ENCODE peak calls at places on chromosomes 7 and 10, in seven cellular contexts. J is IMR-90, Y is cardiac muscle cell, Q is aorta, K is suprapubic skin, D is heart right ventricle, C is A549. U is an unnamed sample. For H3K4me1, the result is how much of the 10 kb centered on the place peaks cover.

GRCh38 chr10:75492151-75492550 is 60.7 kb downstream of the LRMDA start:
- DNase-seq in J (no peak), Y (peak), Q (no peak), K (no peak), D (no peak), C (no peak), U (no peak)

GRCh38 chr10:4804505-4804904 is 21.5 kb upstream of the AKR1E2 start:
- DNase-seq in J (peak), Y (peak), Q (no peak), K (no peak), D (no peak), C (no peak), U (no peak)

GRCh38 chr7:95327356-95327755 is 3.0 kb upstream of the PON1 start:
- DNase-seq in J (no peak), Y (peak), Q (no peak), K (no peak), D (no peak), C (no peak), U (no peak)

GRCh38 chr7:139452948-139453672 is 30.4 kb downstream of the KLRG2 start:
- DNase-seq in J (peak), Y (peak), Q (no peak), K (no peak), D (no peak), C (no peak), U (no peak)

GRCh38 chr10:114174462-114175190 is 623 bp upstream of the CCDC186 start:
- DNase-seq in J (peak), Y (peak), Q (peak), K (peak), D (peak), C (peak), U (peak)

GRCh38 chr10:29517352-29517923 is 117.3 kb downstream of the SVIL start:
- DNase-seq in J (peak), Y (peak), Q (no peak), K (no peak), D (no peak), C (peak), U (no peak)

GRCh38 chr7:124250297-124251034 is 217.6 kb upstream of the TMEM229A start:
- DNase-seq in J (peak), Y (no peak), Q (no peak), K (no peak), D (no peak), C (no peak), U (no peak)

GRCh38 chr7:4006687-4007086 is 675.4 kb upstream of the FOXK1 start:
- DNase-seq in J (no peak), Y (no peak), Q (no peak), K (no peak), D (no peak), C (no peak), U (no peak)

GRCh38 chr7:51350195-51350896 is 33.7 kb upstream of the COBL start:
- DNase-seq in J (no peak), Y (peak), Q (no peak), K (no peak), D (no peak), C (peak), U (peak)

GRCh38 chr7:67470256-67470751 is 473.7 kb downstream of the TYW1 start:
- DNase-seq in J (no peak), Y (peak), Q (no peak), K (no peak), D (no peak), C (no peak), U (no peak)

GRCh38 chr10:119177708-119178370 is 773 bp downstream of the PRDX3 start:
- DNase-seq in J (no peak), Y (no peak), Q (no peak), K (no peak), D (no peak), C (no peak), U (no peak)

GRCh38 chr10:111875760-111876159 is 307.8 kb downstream of the GPAM start:
- DNase-seq in J (no peak), Y (no peak), Q (no peak), K (no peak), D (no peak), C (no peak), U (no peak)

GRCh38 chr10:106520698-106521097 is 643.8 kb downstream of the SORCS1 start:
- DNase-seq in J (no peak), Y (no peak), Q (no peak), K (no peak), D (no peak), C (no peak), U (no peak)

GRCh38 chr7:135147899-135148721 is at the start of gene TMEM140:
- DNase-seq in J (peak), Y (peak), Q (no peak), K (no peak), D (peak), C (no peak), U (no peak)

GRCh38 chr10:122112625-122113160 is 123.7 kb downstream of the TACC2 start:
- DNase-seq in J (peak), Y (peak), Q (peak), K (peak), D (peak), C (peak), U (peak)

GRCh38 chr7:54242776-54243175 is 299.4 kb upstream of the VSTM2A start:
- DNase-seq in J (no peak), Y (no peak), Q (no peak), K (no peak), D (no peak), C (no peak), U (no peak)

GRCh38 chr10:17234541-17234940 is 6.5 kb downstream of the VIM start:
- DNase-seq in J (no peak), Y (no peak), Q (no peak), K (no peak), D (no peak), C (no peak), U (no peak)

GRCh38 chr10:18233775-18234174 is 93.6 kb downstream of the CACNB2 start:
- DNase-seq in J (no peak), Y (no peak), Q (no peak), K (no peak), D (peak), C (no peak), U (no peak)

GRCh38 chr7:97016392-97017196 is 8.0 kb downstream of the DLX5 start:
- DNase-seq in J (no peak), Y (no peak), Q (no peak), K (no peak), D (no peak), C (no peak), U (no peak)

GRCh38 chr7:143435266-143435665 is 8.0 kb upstream of the TAS2R60 start:
- DNase-seq in J (no peak), Y (no peak), Q (no peak), K (no peak), D (no peak), C (no peak), U (no peak)

GRCh38 chr7:74000489-74001149 is 27.4 kb upstream of the ELN start:
- DNase-seq in J (peak), Y (no peak), Q (no peak), K (no peak), D (no peak), C (no peak), U (no peak)

GRCh38 chr10:105247831-105248499 is 606.9 kb downstream of the SORCS3 start:
- DNase-seq in J (no peak), Y (no peak), Q (no peak), K (no peak), D (no peak), C (no peak), U (no peak)

GRCh38 chr7:27992092-27992491 is 188.5 kb downstream of the JAZF1 start:
- DNase-seq in J (peak), Y (no peak), Q (no peak), K (no peak), D (no peak), C (no peak), U (no peak)

GRCh38 chr10:31395695-31396094 is 76.7 kb downstream of the ZEB1 start:
- DNase-seq in J (no peak), Y (no peak), Q (no peak), K (no peak), D (no peak), C (no peak), U (no peak)

GRCh38 chr10:105950410-105950809 is 1214.1 kb downstream of the SORCS1 start:
- DNase-seq in J (peak), Y (peak), Q (no peak), K (no peak), D (peak), C (peak), U (no peak)

GRCh38 chr7:26127411-26127810 is 24.6 kb upstream of the NFE2L3 start:
- DNase-seq in J (no peak), Y (no peak), Q (no peak), K (no peak), D (no peak), C (no peak), U (no peak)

GRCh38 chr10:95451568-95452524 is 109.3 kb downstream of the SORBS1 start:
- DNase-seq in J (no peak), Y (no peak), Q (no peak), K (no peak), D (no peak), C (no peak), U (no peak)

GRCh38 chr10:60444494-60445064 is 54.9 kb upstream of the ANK3 start:
- DNase-seq in J (peak), Y (peak), Q (no peak), K (no peak), D (no peak), C (no peak), U (no peak)

GRCh38 chr7:145737617-145738016 is 379.0 kb upstream of the CNTNAP2 start:
- DNase-seq in J (no peak), Y (no peak), Q (no peak), K (no peak), D (no peak), C (no peak), U (no peak)

GRCh38 chr10:24162236-24162635 is 46.7 kb upstream of the KIAA1217 start:
- DNase-seq in J (no peak), Y (no peak), Q (no peak), K (no peak), D (no peak), C (no peak), U (no peak)

DNA sequence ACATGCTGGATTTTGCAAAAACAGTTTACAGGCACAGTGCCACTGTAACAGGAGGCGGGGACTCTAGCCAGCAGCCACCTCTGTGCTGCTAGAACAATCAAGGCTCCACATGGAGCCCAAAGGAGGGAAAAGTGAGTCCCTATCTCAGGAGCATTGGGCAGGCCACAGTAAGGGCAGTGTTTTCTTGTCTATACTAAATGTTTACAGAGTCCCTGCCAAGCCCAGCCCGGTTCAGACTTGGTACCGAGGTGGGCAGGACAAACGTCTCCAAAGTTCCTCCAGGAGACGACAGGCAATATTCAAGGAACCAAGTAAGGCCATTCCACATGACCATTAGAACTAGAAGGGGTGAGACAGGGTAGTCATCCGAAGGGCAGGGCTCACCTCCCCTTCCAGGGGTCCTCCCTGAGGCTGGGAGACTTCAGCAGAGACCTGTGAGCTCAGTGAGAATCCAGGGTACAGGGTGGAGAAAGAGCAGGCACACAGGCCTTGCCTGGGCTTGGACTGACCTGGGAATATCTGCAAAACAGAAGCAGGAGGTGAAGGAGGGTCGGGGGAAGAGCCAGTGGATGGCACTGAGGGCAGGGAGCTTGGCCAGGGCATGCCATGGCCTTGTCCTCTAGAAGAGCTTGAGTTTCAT is 90.8 kb upstream of the NPS start:
- DNase-seq in J (no peak), Y (no peak), Q (no peak), K (no peak), D (no peak), C (no peak), U (no peak)
- H3K4me1 ChIP-seq in J (under half), Y (under half), Q (under half), K (under half), D (under half), C (under half), U (under half)

DNA sequence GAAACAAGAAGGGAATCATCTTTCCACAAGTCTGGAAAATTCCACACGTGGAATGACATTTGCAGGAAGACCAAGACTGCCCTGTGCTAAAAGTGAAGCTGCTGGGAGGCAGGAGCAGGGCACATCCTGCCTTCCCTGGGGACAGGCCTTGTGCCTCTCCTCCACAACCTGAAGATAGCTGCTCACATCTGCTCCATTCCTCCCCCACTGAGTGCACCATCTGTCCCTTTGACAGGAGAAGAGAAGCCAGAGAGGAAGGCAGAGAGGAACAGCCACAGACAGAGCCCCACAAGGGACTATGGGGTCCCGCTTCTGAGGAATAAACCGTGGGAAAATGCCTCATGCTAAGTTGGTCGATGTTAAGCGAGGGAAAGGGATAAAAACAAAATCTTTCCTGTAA is 15.9 kb upstream of the FAM171A1 start:
- DNase-seq in J (no peak), Y (no peak), Q (peak), K (no peak), D (no peak), C (no peak), U (no peak)
- H3K27ac ChIP-seq in J (no peak), Y (no peak), Q (no peak), K (no peak), D (no peak), C (no peak), U (no peak)

GRCh38 chr7:16999541-17000266 is 117.9 kb upstream of the AGR3 start:
- DNase-seq in J (no peak), Y (no peak), Q (no peak), K (no peak), D (no peak), C (no peak), U (no peak)
- H3K4me1 ChIP-seq in J (under half), Y (under half), Q (under half), K (under half), D (under half), C (under half), U (under half)

GRCh38 chr10:48656928-48657327 is 27.7 kb upstream of the WDFY4 start:
- DNase-seq in J (no peak), Y (no peak), Q (no peak), K (no peak), D (no peak), C (no peak), U (no peak)

GRCh38 chr10:48653347-48653746 is 31.3 kb upstream of the WDFY4 start:
- DNase-seq in J (no peak), Y (no peak), Q (no peak), K (no peak), D (no peak), C (no peak), U (no peak)

GRCh38 chr10:48653944-48654698 is 30.6 kb upstream of the WDFY4 start:
- DNase-seq in J (no peak), Y (no peak), Q (no peak), K (no peak), D (no peak), C (no peak), U (no peak)

GRCh38 chr10:48656241-48656921 is 28.3 kb upstream of the WDFY4 start:
- DNase-seq in J (peak), Y (peak), Q (peak), K (peak), D (peak), C (peak), U (no peak)

DNA sequence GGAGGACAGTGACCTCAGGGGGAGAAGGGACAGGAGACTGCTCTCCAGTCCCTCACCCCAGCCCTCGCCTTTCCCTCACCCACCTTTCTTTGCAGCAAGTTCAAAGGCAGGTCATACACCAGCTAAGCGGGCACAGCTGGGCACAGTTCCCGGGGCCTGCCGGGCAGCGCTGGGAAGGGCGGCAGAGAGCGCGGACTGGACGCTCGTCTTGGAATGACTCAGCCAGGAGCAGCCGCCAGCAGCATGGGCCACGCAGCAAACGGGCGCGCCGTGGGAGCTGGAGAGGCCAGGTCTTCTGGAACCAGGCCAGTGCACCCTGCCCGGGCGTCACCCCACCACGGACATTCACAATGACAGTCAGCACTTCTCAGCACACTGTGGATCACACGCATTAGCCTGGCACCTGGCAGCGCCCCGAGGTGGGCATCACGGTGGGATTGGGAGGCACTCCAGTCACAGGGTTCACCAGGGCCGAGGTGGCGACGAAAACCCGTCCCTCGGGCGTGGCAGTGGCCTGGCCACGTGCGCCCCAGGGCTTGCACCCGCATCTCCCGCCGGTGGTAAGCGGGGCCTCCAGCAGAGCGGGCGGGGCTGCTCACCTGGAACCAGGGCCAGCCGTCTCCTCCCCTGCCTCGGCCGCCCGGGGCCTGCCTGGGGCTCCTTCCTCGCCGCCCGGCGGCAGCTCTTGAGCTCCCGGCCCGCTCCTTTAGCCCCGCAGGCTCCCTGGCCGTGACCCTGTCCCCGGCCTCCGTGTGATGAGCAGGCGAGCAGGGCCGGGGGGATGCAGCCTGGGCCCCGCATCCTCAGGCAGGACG is 29.0 kb upstream of the WDFY4 start:
- DNase-seq in J (peak), Y (peak), Q (peak), K (no peak), D (peak), C (peak), U (no peak)
- H3K27ac ChIP-seq in J (no peak), Y (no peak), Q (peak), K (no peak), D (peak), C (peak), U (no peak)

GRCh38 chr7:7948233-7948632 is 20.4 kb upstream of the GLCCI1 start:
- DNase-seq in J (no peak), Y (no peak), Q (no peak), K (no peak), D (no peak), C (no peak), U (no peak)
- H3K4me1 ChIP-seq in J (under half), Y (under half), Q (under half), K (under half), D (under half), C (under half), U (under half)

DNA sequence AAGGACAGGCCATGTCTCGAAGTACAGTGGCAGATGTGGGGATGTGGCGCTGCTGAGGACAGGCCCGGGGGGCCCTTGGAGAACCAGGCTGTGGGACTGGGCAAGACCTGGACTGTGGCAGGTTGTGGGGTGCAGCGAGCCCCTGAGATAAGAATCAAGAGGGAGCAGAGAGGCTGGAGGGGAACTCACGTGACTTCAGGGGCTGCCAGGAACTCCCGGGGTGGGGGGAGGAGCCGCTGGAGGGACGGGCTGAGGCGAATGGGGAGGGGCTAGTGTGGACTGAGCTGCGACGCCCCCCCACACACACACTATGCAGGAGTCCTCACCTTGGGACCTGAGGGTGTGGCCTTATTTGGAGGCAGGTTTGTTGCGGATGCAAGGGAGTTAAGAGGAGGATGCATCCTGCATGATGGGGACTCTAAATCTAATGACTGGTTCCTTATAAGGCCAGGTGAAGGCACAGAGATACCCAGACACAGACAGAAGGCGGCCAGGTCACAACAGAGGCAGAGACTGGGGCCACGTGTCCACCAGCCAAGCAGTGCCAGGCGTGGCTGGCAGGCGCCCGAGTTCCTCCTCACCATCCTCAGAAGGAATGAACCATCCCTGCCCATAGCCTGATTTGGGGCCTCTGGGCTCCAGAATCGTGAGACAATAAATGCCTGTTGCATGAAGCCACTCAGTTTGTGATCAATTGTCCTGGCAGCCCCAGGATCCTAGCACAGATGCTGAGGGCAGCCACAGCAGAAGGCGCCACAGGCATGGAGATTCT is 68.8 kb upstream of the TNRC18 start:
- DNase-seq in J (no peak), Y (no peak), Q (no peak), K (no peak), D (no peak), C (no peak), U (no peak)
- H3K27ac ChIP-seq in J (no peak), Y (peak), Q (no peak), K (no peak), D (no peak), C (no peak), U (no peak)

DNA sequence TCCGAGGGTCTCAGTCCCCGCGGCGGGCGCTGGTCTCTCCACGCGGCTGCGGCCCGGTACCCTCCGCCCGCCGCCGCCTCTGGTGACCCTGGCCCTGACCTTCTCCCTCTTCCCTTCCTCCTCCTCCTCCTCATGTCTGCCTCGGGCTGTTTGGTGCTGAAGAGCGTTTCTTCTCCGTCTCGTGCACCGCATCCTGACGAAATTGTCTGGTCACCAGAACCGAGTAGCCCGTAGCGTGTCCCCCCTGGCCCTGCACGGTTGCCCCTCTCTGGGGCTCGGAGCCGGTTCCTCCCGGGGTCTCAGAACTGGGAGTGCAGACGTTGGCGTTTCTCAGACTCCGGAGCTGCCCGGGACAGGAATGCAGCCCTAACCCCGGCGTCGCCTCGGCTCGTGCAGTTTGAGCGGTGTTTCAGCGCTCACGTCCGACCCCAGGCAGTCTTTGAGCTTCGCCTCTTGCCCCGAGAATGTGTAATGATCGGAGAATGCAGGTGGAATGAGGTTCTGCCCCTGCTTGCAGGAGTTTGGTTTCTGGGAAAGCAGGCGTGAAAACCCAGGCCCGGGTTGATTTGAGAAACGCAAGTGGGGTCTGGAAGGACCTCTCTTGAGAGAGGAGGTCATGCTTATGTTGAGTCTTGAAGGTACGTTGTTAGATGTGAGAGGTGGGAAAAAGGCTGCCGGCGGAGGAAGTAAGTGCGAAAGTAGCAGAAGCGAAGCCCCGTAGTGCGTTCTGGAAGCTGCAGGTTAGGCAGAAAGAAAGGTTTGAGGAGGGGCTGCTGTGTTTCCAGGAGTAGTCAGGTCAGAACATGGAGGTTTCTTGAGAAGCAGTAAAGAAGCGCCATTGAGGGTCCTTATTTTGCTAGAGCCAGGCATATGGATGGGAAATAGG is 743 bp downstream of the RBM17 start:
- DNase-seq in J (no peak), Y (no peak), Q (peak), K (peak), D (no peak), C (no peak), U (no peak)
- H3K4me1 ChIP-seq in J (under half), Y (under half), Q (under half), K (half or more), D (half or more), C (under half), U (under half)